ENCODE peak calls at places on chromosomes 3 and 15, in four cellular contexts. L is H54, A is uterus, G is gastrocnemius medialis. X is an unnamed sample.

GRCh38 chr3:160758929-160759577 is 3.0 kb downstream of the PPM1L start:
- DNase-seq in A (no peak), L (no peak), G (no peak), X (no peak)

GRCh38 chr3:27596920-27597319 is 112.7 kb upstream of the SLC4A7 start:
- DNase-seq in L (no peak), A (no peak), G (no peak), X (no peak)

GRCh38 chr3:78101363-78101762 is 1061.5 kb downstream of the ROBO2 start:
- DNase-seq in G (no peak), A (no peak), L (no peak), X (no peak)

GRCh38 chr15:74308643-74308945 is 58.9 kb downstream of the CYP11A1 start:
- DNase-seq in L (no peak), G (no peak), A (no peak), X (no peak)

GRCh38 chr3:25648925-25649828 is 15.5 kb downstream of the TOP2B start:
- DNase-seq in A (no peak), G (no peak), L (no peak), X (peak; percentile 11)

GRCh38 chr3:141050576-141050912 is 603 bp upstream of the SPSB4 start:
- DNase-seq in G (no peak), A (no peak), L (no peak), X (no peak)

GRCh38 chr15:100740105-100740504 is 137.7 kb downstream of the ASB7 start:
- DNase-seq in A (no peak), L (no peak), G (no peak), X (no peak)

GRCh38 chr3:194140520-194141414 is 4.8 kb downstream of the HES1 start:
- DNase-seq in L (peak; percentile 92), A (peak; percentile 60), G (peak; percentile 33), X (peak; percentile 78)

GRCh38 chr15:69979269-69979668 is 118.4 kb downstream of the TLE3 start:
- DNase-seq in L (no peak), A (no peak), G (no peak), X (no peak)

GRCh38 chr3:32568953-32569352 is 1.7 kb downstream of the DYNC1LI1 start:
- DNase-seq in A (no peak), G (no peak), L (no peak), X (peak; percentile 10)

GRCh38 chr3:32405711-32406323 is 14.2 kb downstream of the CMTM7 start:
- DNase-seq in A (no peak), L (no peak), G (no peak), X (no peak)

GRCh38 chr3:160999268-160999667 is 105.9 kb downstream of the B3GALNT1 start:
- DNase-seq in G (no peak), A (no peak), L (no peak), X (no peak)

GRCh38 chr3:47385007-47385406 is 4.2 kb downstream of the PTPN23 start:
- DNase-seq in G (no peak), L (no peak), A (no peak), X (no peak)

GRCh38 chr3:1235526-1236120 is 142.8 kb downstream of the CNTN6 start:
- DNase-seq in L (no peak), A (no peak), G (no peak), X (no peak)

GRCh38 chr15:75452364-75452967 is 976 bp upstream of the SIN3A start:
- DNase-seq in L (peak; percentile 48), G (peak; percentile 92), A (peak; percentile 90), X (peak; percentile 92)
- TF ChIP-seq POLR2A in L (no peak), G (peak; percentile 58), A (no peak), X (peak; percentile 92)

DNA sequence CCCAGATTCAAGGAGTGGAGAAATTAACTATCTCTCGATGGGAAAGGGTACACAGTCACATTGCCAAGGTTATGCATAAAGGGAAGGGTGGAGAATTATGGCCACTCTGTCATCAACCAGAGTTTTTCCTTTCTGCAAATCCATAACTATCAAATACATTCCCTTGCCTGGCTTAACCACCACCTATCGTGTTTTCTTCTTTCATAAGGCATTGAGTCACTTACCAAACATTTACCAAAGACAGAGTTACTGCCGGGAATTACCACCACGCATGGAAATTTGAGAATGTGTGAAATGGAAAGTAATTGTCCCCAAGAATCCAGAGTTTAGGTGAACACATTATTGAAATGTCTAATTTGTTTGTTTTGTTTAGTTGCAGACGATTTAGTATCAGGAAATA is 134.3 kb upstream of the LRRN1 start:
- DNase-seq in L (peak; percentile 13), A (no peak), G (no peak), X (no peak)
- TF ChIP-seq POLR2A in L (no peak), A (no peak), G (no peak), X (no peak)

DNA sequence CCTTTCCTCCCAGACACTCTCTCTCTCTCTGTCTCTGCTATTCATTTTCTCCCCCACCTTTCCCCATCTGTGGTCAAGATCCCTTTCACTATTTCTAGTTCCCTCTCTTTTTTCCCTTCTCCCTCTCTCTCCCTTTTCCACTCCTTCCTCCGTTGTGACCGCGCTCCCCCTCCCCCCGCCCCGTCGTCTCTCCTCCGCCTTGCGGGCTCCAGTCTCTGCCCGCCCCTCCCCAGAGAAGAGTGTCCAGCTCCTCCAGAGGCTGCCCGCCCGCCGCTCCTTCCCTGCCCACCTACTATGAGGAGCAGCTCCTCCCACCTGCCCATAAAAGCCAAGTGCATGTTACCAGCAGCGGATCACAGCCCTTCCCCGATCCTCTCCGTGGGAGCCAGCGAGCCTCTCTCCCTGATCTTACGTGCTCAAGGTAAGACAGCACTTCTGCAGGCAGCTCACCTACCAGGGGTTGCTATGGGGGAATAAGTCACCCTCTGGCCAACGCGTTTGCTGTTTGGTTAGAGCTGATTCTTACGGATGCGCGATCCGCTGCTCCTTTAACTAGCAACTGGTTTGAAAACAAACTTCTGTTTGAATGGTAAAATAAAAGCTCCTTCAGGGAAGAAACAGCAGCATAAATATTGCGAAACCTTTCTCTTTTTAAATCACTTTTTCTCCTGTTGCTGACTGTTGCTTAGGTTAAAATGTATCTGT is at the start of gene COL8A1:
- DNase-seq in G (peak; percentile 29), A (peak; percentile 65), L (no peak), X (no peak)
- TF ChIP-seq POLR2A in G (no peak), A (no peak), L (peak; percentile 97), X (no peak)

GRCh38 chr3:190606596-190606995 is 92.7 kb downstream of the IL1RAP start:
- DNase-seq in L (no peak), G (no peak), A (no peak), X (no peak)
- TF ChIP-seq POLR2A in L (no peak), G (no peak), A (no peak), X (no peak)

GRCh38 chr3:180989291-180990163 is at the start of gene DNAJC19:
- DNase-seq in G (peak; percentile 97), A (peak; percentile 94), L (peak; percentile 83), X (peak; percentile 98)
- TF ChIP-seq POLR2A in G (peak; percentile 83), A (peak; percentile 76), L (peak; percentile 86), X (peak; percentile 90)

GRCh38 chr15:42548258-42549051 is at the start of the genes HAUS2 and LRRC57:
- DNase-seq in G (peak; percentile 74), A (peak; percentile 83), L (peak; percentile 82), X (peak; percentile 92)
- TF ChIP-seq POLR2A in G (peak; percentile 82), A (peak; percentile 88), L (peak; percentile 96), X (peak; percentile 97)

DNA sequence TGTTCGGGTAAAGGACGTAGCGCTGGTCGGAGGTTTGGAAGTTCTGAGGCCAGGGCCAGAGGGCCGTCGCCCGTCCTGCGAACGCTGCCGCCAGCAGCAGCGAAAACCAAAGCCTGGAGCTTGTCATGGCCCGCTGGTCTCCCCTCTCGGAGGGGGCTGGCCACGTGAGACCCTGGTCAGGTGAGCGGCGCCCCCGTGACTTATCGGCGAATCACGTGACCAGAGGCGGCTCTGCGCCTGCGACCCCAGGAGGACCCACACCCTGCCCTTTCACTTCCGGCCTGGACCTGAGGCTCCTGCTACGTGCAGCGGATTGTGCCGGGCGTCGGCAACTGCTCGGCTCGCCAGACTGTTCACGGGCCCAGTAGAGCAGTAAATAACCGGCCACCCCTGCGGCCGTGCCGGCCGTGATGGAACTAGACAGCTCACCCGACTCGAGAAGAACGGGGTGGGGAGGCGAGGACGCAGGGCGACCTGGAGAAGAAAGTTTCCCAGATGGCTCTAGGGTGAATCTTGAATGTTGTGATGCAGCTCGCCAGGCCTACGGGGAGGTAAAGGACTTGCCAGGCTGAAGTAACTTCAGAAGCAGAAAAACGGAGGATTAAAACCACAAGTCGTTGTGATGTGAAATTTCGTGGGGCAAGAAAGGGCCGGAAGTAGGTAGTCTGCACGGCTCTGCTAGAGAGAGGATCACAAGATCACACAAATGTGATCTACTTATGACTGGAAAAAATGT is at the start of gene HEXA:
- DNase-seq in G (peak; percentile 98), L (peak; percentile 75), A (peak; percentile 96), X (peak; percentile 91)
- TF ChIP-seq POLR2A in G (peak; percentile 81), L (peak; percentile 87), A (peak; percentile 66), X (peak; percentile 90)

GRCh38 chr3:176005564-176005963 is 1146.4 kb downstream of the NAALADL2 start:
- DNase-seq in L (no peak), G (no peak), A (no peak), X (no peak)
- TF ChIP-seq POLR2A in L (no peak), G (no peak), A (no peak), X (no peak)

X was measured in erythroblast.